ENCODE peak calls at places on chromosomes 4 and X, in six cellular contexts. X is AG08395; I is RCC 7860; P is activated CD4-positive, alpha-beta T cell treated with anti-CD3 and anti-CD28 coated beads, Interleukin-2, amount 10 ng/mL, durations not matched to agents 7 days and 5 days; G is LoVo; D is NCI-H524. C is an unnamed sample.

GRCh38 chrX:152913915-152914314 is 16.0 kb downstream of the ZNF185 start:
- DNase-seq in X (no peak), D (peak; percentile 90), I (no peak), P (no peak), G (no peak), C (no peak)

GRCh38 chr4:155999743-156000142 is 46.1 kb upstream of the CTSO start:
- DNase-seq in G (no peak), P (no peak), I (no peak), D (no peak), X (no peak), C (no peak)

GRCh38 chr4:127575888-127576287 is 56.9 kb upstream of the INTU start:
- DNase-seq in I (no peak), X (no peak), G (no peak), P (no peak), D (no peak), C (no peak)

GRCh38 chrX:2325076-2325784 is 175.5 kb downstream of the DHRSX start:
- DNase-seq in G (no peak), I (no peak), X (peak; percentile 69), D (no peak), P (peak; percentile 7), C (peak; percentile 74)

GRCh38 chr4:111630705-111631104 is 514.5 kb upstream of the FAM241A start:
- DNase-seq in G (peak; percentile 30), D (peak; percentile 8), I (no peak), P (no peak), X (peak; percentile 41), C (peak; percentile 49)

GRCh38 chr4:88208146-88208545 is 49.7 kb upstream of the ABCG2 start:
- DNase-seq in G (no peak), I (no peak), X (no peak), P (no peak), D (no peak), C (no peak)

GRCh38 chr4:111519683-111520082 is 625.6 kb upstream of the FAM241A start:
- DNase-seq in D (no peak), X (no peak), I (no peak), P (no peak), G (no peak), C (no peak)

GRCh38 chr4:91924625-91925024 is 379.1 kb upstream of the GRID2 start:
- DNase-seq in G (no peak), I (no peak), X (no peak), D (no peak), P (no peak), C (no peak)

GRCh38 chr4:135418353-135418752 is 1216.8 kb upstream of the PABPC4L start:
- DNase-seq in X (no peak), D (no peak), G (peak; percentile 13), P (no peak), I (no peak), C (no peak)

GRCh38 chr4:105923507-105924238 is 28.4 kb downstream of the NPNT start:
- DNase-seq in P (no peak), I (no peak), G (peak; percentile 81), D (no peak), X (no peak), C (no peak)

GRCh38 chrX:94414746-94415145 is 740.7 kb downstream of the FAM133A start:
- DNase-seq in X (no peak), D (no peak), P (no peak), I (no peak), G (no peak), C (no peak)

GRCh38 chr4:166239354-166239753 is 366.3 kb downstream of the TLL1 start:
- DNase-seq in D (no peak), P (no peak), I (no peak), G (no peak), X (no peak), C (no peak)

GRCh38 chr4:108700358-108700757 is 50.0 kb downstream of the OSTC start:
- DNase-seq in P (no peak), X (peak; percentile 37), D (no peak), I (no peak), G (no peak), C (peak; percentile 47)

GRCh38 chr4:42397256-42397634 is at the start of gene SHISA3:
- DNase-seq in G (no peak), I (no peak), P (peak; percentile 38), X (no peak), D (peak; percentile 30), C (peak; percentile 21)

GRCh38 chrX:41421071-41421729 is 25.9 kb upstream of the NYX start:
- DNase-seq in X (peak; percentile 14), P (no peak), D (no peak), G (no peak), I (no peak), C (peak; percentile 13)

GRCh38 chr4:127793528-127793927 is 11.4 kb downstream of the HSPA4L start:
- DNase-seq in P (no peak), G (no peak), I (no peak), X (no peak), D (no peak), C (no peak)

GRCh38 chr4:84279678-84280077 is 219.4 kb downstream of the NKX6-1 start:
- DNase-seq in P (no peak), I (peak; percentile 6), X (peak; percentile 6), D (no peak), G (no peak), C (peak; percentile 12)

GRCh38 chrX:132266583-132267355 is 47.5 kb upstream of the RAP2C start:
- DNase-seq in D (no peak), P (no peak), X (no peak), I (no peak), G (no peak), C (peak; percentile 5)

GRCh38 chr4:140673729-140674128 is 82.5 kb downstream of the TBC1D9 start:
- DNase-seq in D (no peak), I (no peak), G (no peak), X (no peak), P (no peak), C (peak; percentile 38)

GRCh38 chrX:124211312-124211942 is 121.0 kb upstream of the TEX13D start:
- DNase-seq in G (peak; percentile 0), X (peak; percentile 26), P (peak; percentile 50), I (peak; percentile 18), D (peak; percentile 14), C (peak; percentile 26)

GRCh38 chr4:47926667-47927258 is 12.4 kb upstream of the NFXL1 start:
- DNase-seq in D (peak; percentile 26), P (peak; percentile 67), I (no peak), X (peak; percentile 50), G (peak; percentile 62), C (peak; percentile 67)

GRCh38 chrX:34848281-34848680 is 94.3 kb upstream of the FAM47B start:
- DNase-seq in D (no peak), I (no peak), G (no peak), P (no peak), X (peak; percentile 20), C (peak; percentile 26)

GRCh38 chr4:168839758-168840385 is 170.2 kb downstream of the CBR4 start:
- DNase-seq in X (no peak), I (no peak), D (no peak), P (no peak), G (no peak), C (no peak)

GRCh38 chr4:83860200-83860599 is 324.3 kb downstream of the GPAT3 start:
- DNase-seq in X (no peak), D (no peak), G (no peak), P (no peak), I (no peak), C (no peak)

GRCh38 chr4:40699648-40700047 is 50.1 kb upstream of the NSUN7 start:
- DNase-seq in I (peak; percentile 68), D (no peak), P (no peak), G (no peak), X (peak; percentile 61), C (peak; percentile 57)

GRCh38 chr4:1815997-1816860 is 23.1 kb downstream of the FGFR3 start:
- DNase-seq in I (no peak), X (no peak), G (no peak), D (no peak), P (no peak), C (no peak)

GRCh38 chr4:105551968-105552746 is at the start of gene ARHGEF38:
- DNase-seq in G (peak; percentile 82), I (peak; percentile 24), D (no peak), P (no peak), X (no peak), C (peak; percentile 27)

GRCh38 chr4:98720871-98721480 is 62.6 kb upstream of the TSPAN5 start:
- DNase-seq in G (peak; percentile 31), X (peak; percentile 31), P (no peak), I (peak; percentile 86), D (no peak), C (no peak)

GRCh38 chr4:148574502-148574901 is 132.3 kb upstream of the NR3C2 start:
- DNase-seq in P (no peak), G (no peak), D (no peak), X (peak; percentile 14), I (no peak), C (peak; percentile 51)

GRCh38 chr4:183430317-183430986 is 14.0 kb upstream of the CDKN2AIP start:
- DNase-seq in I (no peak), P (peak; percentile 55), G (no peak), X (no peak), D (no peak), C (no peak)

GRCh38 chr4:185513489-185514181 is 21.7 kb downstream of the PDLIM3 start:
- DNase-seq in P (peak; percentile 23), D (no peak), I (no peak), G (no peak), X (no peak), C (no peak)

GRCh38 chrX:21153503-21153902 is 220.7 kb upstream of the CNKSR2 start:
- DNase-seq in I (no peak), G (no peak), P (no peak), D (no peak), X (peak; percentile 43), C (peak; percentile 48)

GRCh38 chr4:153750197-153750817 is 9.5 kb downstream of the RNF175 start:
- DNase-seq in D (peak; percentile 38), G (peak; percentile 48), I (peak; percentile 25), P (peak; percentile 85), X (peak; percentile 70), C (peak; percentile 68)

GRCh38 chr4:6840062-6840976 is 57.8 kb downstream of the KIAA0232 start:
- DNase-seq in X (peak; percentile 22), G (no peak), D (no peak), I (no peak), P (no peak), C (no peak)

GRCh38 chr4:148565801-148566200 is 123.6 kb upstream of the NR3C2 start:
- DNase-seq in X (no peak), P (no peak), I (no peak), G (no peak), D (no peak), C (no peak)